ENCODE peak calls at places on chromosomes 11 and 22, in six cellular contexts. P is ovary, R is body of pancreas, M is sigmoid colon, G is A549, S is adrenal gland. T is an unnamed sample.

GRCh38 chr11:47514825-47515647 is 37.9 kb downstream of the CELF1 start:
- DNase-seq in P (no peak), R (no peak), M (no peak), G (peak), S (peak), T (no peak)

GRCh38 chr11:8368772-8369171 is 105.1 kb upstream of the LMO1 start:
- DNase-seq in P (no peak), R (no peak), M (peak), G (no peak), S (no peak), T (no peak)

GRCh38 chr22:24376002-24376401 is 51.4 kb upstream of the ADORA2A start:
- DNase-seq in P (no peak), R (no peak), M (no peak), G (no peak), S (no peak), T (no peak)

GRCh38 chr11:107116358-107116757 is 98.1 kb upstream of the GUCY1A2 start:
- DNase-seq in P (no peak), R (no peak), M (no peak), G (no peak), S (no peak), T (no peak)

GRCh38 chr22:46022881-46023512 is 46.0 kb upstream of the WNT7B start:
- DNase-seq in P (peak), R (no peak), M (peak), G (no peak), S (no peak), T (no peak)

GRCh38 chr11:130216591-130217132 is 57.1 kb downstream of the ST14 start:
- DNase-seq in P (no peak), R (no peak), M (no peak), G (no peak), S (no peak), T (peak)

GRCh38 chr22:38569972-38570840 is at the start of gene DMC1:
- DNase-seq in P (peak), R (peak), M (peak), G (peak), S (peak), T (peak)

GRCh38 chr11:70250876-70251275 is 19.6 kb upstream of the PPFIA1 start:
- DNase-seq in P (no peak), R (no peak), M (no peak), G (no peak), S (no peak), T (no peak)

GRCh38 chr22:31086703-31087330 is 5.7 kb downstream of the SMTN start:
- DNase-seq in P (no peak), R (no peak), M (no peak), G (no peak), S (no peak), T (no peak)

GRCh38 chr11:74641905-74642304 is 49.5 kb downstream of the POLD3 start:
- DNase-seq in P (no peak), R (no peak), M (no peak), G (no peak), S (no peak), T (no peak)

GRCh38 chr11:117171648-117172051 is 6.9 kb upstream of the SIDT2 start:
- DNase-seq in P (no peak), R (no peak), M (no peak), G (no peak), S (no peak), T (no peak)

GRCh38 chr11:15775051-15775541 is 581.2 kb downstream of the SOX6 start:
- DNase-seq in P (no peak), R (peak), M (no peak), G (no peak), S (peak), T (peak)

GRCh38 chr11:41612415-41612814 is 153.0 kb upstream of the LRRC4C start:
- DNase-seq in P (no peak), R (no peak), M (no peak), G (no peak), S (no peak), T (no peak)

GRCh38 chr11:15159085-15159484 is 44.4 kb downstream of the INSC start:
- DNase-seq in P (no peak), R (no peak), M (no peak), G (peak), S (no peak), T (no peak)

GRCh38 chr11:431921-432320 is 9.9 kb downstream of the ANO9 start:
- DNase-seq in P (no peak), R (no peak), M (no peak), G (no peak), S (no peak), T (no peak)

GRCh38 chr22:35739642-35740041 is 22.0 kb downstream of the APOL5 start:
- DNase-seq in P (no peak), R (no peak), M (no peak), G (peak), S (no peak), T (no peak)

GRCh38 chr22:42343136-42343484 is 72.7 kb upstream of the TCF20 start:
- DNase-seq in P (peak), R (peak), M (no peak), G (peak), S (no peak), T (no peak)

GRCh38 chr11:114354076-114354475 is 46.2 kb downstream of the C11orf71 start:
- DNase-seq in P (no peak), R (no peak), M (no peak), G (peak), S (no peak), T (no peak)

GRCh38 chr11:111937859-111938258 is 716 bp downstream of the DIXDC1 start:
- DNase-seq in P (no peak), R (no peak), M (no peak), G (no peak), S (no peak), T (no peak)

GRCh38 chr11:71165771-71166170 is 86.6 kb downstream of the SHANK2 start:
- DNase-seq in P (no peak), R (no peak), M (peak), G (no peak), S (no peak), T (no peak)

GRCh38 chr11:11553595-11553994 is 68.2 kb downstream of the GALNT18 start:
- DNase-seq in P (no peak), R (peak), M (no peak), G (no peak), S (no peak), T (no peak)

GRCh38 chr11:76663912-76664440 is 6.6 kb downstream of the LRRC32 start:
- DNase-seq in P (peak), R (no peak), M (peak), G (no peak), S (no peak), T (no peak)

GRCh38 chr11:84886344-84886743 is 740.8 kb downstream of the DLG2 start:
- DNase-seq in P (no peak), R (no peak), M (no peak), G (no peak), S (no peak), T (no peak)

GRCh38 chr11:112509300-112509699 is 248.6 kb upstream of the PLET1 start:
- DNase-seq in P (no peak), R (no peak), M (no peak), G (no peak), S (no peak), T (no peak)

GRCh38 chr11:78037056-78037455 is 14.0 kb upstream of the KCTD14 start:
- DNase-seq in P (no peak), R (peak), M (no peak), G (no peak), S (no peak), T (no peak)

GRCh38 chr11:83060965-83061364 is 10.7 kb downstream of the RAB30 start:
- DNase-seq in P (no peak), R (no peak), M (no peak), G (no peak), S (no peak), T (no peak)

GRCh38 chr11:44564653-44565007 is 833 bp upstream of the CD82 start:
- DNase-seq in P (no peak), R (peak), M (peak), G (no peak), S (peak), T (peak)

GRCh38 chr11:8094656-8095055 is 13.6 kb downstream of the TUB start:
- DNase-seq in P (no peak), R (no peak), M (peak), G (no peak), S (no peak), T (no peak)

GRCh38 chr11:45907911-45908370 is 870 bp upstream of the FREY1 start:
- DNase-seq in P (no peak), R (peak), M (peak), G (no peak), S (no peak), T (no peak)

GRCh38 chr11:45905095-45905494 is 2.0 kb downstream of the FREY1 start:
- DNase-seq in P (no peak), R (no peak), M (no peak), G (no peak), S (no peak), T (no peak)

GRCh38 chr11:45904309-45904915 is 2.7 kb downstream of the FREY1 start:
- DNase-seq in P (no peak), R (peak), M (no peak), G (no peak), S (no peak), T (no peak)

GRCh38 chr11:45906096-45906682 is 882 bp downstream of the FREY1 start:
- DNase-seq in P (no peak), R (peak), M (no peak), G (no peak), S (peak), T (no peak)

DNA sequence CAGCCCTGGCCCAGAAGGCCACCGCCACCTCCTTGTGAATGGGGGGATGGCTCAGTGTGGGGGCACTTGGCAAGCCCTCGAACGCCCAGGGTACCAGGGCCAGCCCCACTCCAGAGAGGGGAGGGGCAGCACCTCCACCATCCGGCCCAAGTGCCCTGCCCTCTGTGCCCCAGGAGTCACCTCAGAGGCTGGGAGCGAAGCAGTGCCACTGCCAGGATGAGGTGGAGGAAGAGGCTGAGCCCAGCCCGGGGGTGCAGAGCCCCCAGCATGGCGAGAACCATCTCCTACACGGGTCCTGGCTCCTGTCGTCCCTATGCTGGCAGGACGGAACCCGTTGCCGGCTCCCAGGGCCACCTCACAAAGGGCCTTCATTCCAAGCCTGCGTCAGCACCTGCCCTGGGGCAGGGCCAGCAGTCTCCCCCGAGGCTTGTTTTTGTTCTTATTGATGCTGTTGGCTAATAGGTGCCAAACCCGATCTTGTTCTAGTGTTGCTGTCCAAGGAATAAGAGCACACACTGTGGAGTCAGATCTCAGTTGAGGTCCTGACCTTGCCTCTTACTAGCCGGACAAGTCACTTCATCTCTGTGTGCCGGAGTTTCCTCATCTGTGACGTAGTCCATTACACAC is at the start of gene FREY1:
- DNase-seq in P (no peak), R (peak), M (no peak), G (no peak), S (no peak), T (no peak)
- TF ChIP-seq POLR2A in P (no peak), R (no peak), M (no peak), G (no peak), S (no peak), T (no peak)

DNA sequence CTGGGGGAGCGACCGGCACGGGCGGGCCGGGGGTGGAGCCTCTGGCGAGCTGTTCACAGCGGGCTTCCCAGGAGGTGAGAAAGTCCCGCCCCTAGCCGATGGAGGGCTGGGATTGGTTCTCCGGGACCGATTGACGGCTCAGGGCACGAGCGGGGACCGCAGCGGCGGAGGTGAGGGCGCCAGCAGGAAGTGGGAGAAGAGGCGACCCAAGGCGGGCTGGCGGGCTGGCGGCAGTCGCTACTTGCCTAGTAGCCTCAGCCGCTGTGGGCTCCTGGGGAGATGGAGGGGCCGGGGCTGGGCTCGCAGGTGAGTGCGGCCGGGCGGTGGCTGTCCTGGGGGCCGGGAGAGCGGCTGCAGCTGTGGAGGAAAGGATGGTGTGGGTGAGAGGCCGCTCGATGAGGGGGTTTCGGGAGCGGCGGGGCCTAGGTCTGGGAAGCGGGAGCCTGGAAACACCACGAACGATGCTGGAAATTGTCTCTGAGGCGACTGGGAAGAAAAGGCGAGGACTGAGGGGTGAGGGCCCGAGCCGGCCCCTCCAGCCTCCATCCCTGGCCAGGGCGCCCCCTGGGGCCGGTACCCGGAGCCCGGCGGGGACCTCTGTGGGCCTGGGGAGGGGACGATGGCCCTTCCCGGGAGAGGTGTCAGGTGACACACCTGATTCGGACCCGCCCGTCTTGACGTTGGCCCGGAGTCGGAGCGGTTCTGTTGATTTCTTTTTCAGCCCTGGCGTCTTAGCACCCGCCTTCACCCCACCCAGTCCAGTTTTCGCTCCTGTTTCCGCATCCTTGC is at the start of gene ZDHHC13:
- DNase-seq in P (peak), R (peak), M (peak), G (peak), S (peak), T (peak)
- TF ChIP-seq POLR2A in P (no peak), R (peak), M (peak), G (peak), S (peak), T (no peak)

DNA sequence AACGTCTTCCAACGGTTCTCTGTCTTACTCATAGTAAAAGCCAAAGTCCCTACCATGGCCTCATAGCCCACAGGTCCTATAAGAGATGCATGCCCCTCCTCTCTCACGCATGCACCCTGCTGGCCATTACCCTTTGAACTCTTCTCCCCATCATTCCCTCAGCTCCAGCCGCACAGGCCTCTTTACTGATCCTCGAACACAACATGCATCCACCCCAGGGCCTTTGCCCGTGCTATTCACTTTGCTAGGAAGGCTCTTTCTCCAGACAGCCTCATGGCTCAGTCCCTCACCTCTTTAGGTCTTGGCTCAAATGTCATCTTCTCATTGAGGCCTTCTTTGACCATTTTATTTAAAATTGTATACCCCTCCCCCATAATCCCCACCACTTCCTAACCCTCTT is 7.5 kb downstream of the AP1B1 start:
- DNase-seq in P (no peak), R (no peak), M (no peak), G (no peak), S (peak), T (no peak)
- TF ChIP-seq POLR2A in P (no peak), R (no peak), M (no peak), G (no peak), S (no peak), T (no peak)

DNA sequence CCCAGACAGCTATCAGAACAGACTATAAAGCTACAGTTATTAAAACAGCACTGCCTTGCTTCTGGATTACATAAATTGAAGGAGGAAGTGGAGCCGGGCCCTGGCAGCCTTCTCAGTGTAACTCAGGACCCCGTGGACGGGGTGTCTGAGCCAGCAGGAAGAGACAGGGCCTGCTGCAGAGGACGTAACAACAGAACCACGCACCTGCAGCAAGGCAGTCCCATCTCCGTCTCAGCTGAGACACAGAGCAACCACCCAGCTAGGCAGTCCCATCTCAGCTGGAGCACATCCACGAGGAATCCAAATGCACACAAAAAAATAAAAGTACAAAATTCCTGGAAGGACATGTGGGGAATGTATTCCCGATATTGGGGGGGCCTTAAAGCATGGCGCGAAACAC is 17.1 kb upstream of the KRTAP5-6 start:
- DNase-seq in P (no peak), R (no peak), M (no peak), G (no peak), S (no peak), T (no peak)
- TF ChIP-seq POLR2A in P (no peak), R (no peak), M (no peak), G (no peak), S (no peak), T (no peak)

GRCh38 chr22:17919276-17920144 is 104.9 kb downstream of the MICAL3 start:
- DNase-seq in P (no peak), R (no peak), M (peak), G (no peak), S (peak), T (no peak)

GRCh38 chr22:17916226-17916889 is 108.0 kb downstream of the MICAL3 start:
- DNase-seq in P (no peak), R (no peak), M (peak), G (no peak), S (no peak), T (no peak)

GRCh38 chr22:17915676-17916075 is 108.7 kb downstream of the MICAL3 start:
- DNase-seq in P (no peak), R (no peak), M (peak), G (no peak), S (no peak), T (no peak)

GRCh38 chr22:17918840-17919239 is 105.5 kb downstream of the MICAL3 start:
- DNase-seq in P (no peak), R (no peak), M (peak), G (no peak), S (no peak), T (no peak)

DNA sequence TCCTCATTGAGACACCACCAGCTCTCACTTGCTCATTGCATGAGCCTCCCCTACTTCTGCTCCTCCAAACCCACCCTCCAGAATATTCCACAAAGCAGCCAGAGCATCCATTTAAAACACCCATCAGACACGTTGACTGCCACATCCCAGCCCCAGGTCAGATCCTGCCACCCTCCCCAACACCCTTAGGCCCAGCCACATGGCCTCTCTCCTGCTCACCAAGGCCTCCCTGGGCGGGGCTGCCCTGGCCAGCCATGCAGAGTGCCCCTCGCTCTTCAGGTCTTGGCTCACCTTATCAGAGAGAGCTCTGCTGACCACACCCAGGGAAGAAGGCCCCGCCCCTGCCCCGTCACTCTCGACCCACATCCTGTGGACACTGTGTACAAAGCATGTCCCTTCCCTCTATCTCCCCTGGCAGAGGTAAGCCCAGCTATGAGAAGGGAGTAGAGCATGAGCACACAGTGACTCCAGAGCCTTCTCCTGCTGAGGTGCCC is 106.8 kb downstream of the MICAL3 start:
- DNase-seq in P (no peak), R (no peak), M (peak), G (no peak), S (no peak), T (no peak)
- TF ChIP-seq POLR2A in P (no peak), R (no peak), M (no peak), G (no peak), S (no peak), T (no peak)

GRCh38 chr11:118618991-118619375 is 11.6 kb downstream of the PHLDB1 start:
- DNase-seq in P (peak), R (no peak), M (peak), G (no peak), S (no peak), T (no peak)
- TF ChIP-seq POLR2A in P (no peak), R (no peak), M (no peak), G (no peak), S (peak), T (no peak)

DNA sequence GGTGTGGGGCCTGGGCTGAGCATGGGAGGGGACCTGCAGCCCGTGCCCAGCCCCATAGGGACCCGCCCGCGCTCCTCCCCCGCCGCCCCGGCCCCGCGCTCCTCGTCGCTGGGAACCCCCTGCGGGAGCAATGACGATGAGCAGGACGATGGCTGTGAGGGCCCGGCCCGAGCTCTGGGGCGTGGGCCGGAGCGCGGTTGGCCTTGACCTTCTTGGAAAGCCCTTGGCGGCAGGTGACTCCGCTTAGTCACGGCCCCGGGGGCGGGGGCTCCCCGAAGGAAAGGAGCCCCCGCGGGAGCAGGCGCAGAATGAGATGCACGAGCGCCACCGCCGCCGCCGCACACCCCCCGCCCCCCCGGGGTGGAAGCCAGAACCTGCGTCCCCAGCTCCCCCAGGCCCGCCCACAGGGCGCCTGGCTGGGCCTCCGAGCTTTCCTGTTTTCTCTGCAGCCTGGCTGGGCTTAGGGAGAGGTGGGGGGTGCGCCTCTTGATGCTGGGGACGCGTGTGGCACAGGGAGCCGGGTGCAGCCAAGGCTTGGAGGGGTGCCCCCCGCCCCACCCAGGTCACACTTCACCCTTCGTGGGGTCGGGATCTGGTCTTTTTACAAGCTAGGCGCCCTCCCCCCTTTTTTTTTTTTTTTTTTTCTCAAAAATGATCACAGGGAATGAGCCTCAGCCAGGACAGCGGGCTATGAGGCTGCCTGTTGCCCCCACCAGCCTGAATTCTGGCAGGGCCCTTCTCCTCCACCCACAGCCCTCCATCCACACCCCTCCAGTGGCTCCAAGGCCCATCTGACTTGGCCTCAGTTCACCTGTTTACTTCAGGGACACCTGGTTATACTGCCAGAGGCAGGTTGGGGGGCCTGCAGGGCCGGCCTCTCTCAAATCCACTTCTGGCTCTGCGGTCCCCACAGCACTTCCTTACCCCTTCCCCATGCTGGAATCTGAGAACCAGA is 17.9 kb downstream of the CRELD2 start:
- DNase-seq in P (peak), R (peak), M (peak), G (peak), S (peak), T (peak)
- TF ChIP-seq POLR2A in P (peak), R (peak), M (peak), G (peak), S (peak), T (peak)

T was measured in esophagus muscularis mucosa.